ENCODE peak calls at places on chromosomes 4 and X, in four cellular contexts. K is A549, S is right atrium auricular region, R is AG10803. Q is an unnamed sample.

GRCh38 chrX:138885886-138886285 is 174.4 kb upstream of the FGF13 start:
- DNase-seq in K (no peak), S (no peak), R (peak; percentile 37), Q (no peak)

GRCh38 chr4:41022116-41022515 is 192.2 kb downstream of the APBB2 start:
- DNase-seq in K (no peak), S (no peak), R (peak; percentile 82), Q (no peak)

GRCh38 chr4:153205757-153206156 is 1.5 kb downstream of the TRIM2 start:
- DNase-seq in K (no peak), S (no peak), R (no peak), Q (no peak)

GRCh38 chr4:74402692-74403460 is 37.9 kb downstream of the EREG start:
- DNase-seq in K (no peak), S (no peak), R (no peak), Q (no peak)

GRCh38 chr4:17722361-17722710 is 59.1 kb downstream of the FAM184B start:
- DNase-seq in K (no peak), S (no peak), R (no peak), Q (no peak)

GRCh38 chr4:37936889-37937498 is 23.2 kb upstream of the PTTG2 start:
- DNase-seq in K (no peak), S (no peak), R (no peak), Q (no peak)

GRCh38 chrX:154715825-154716224 is 35.1 kb downstream of the GAB3 start:
- DNase-seq in K (no peak), S (no peak), R (no peak), Q (no peak)

GRCh38 chr4:7904108-7904516 is 35.5 kb downstream of the AFAP1 start:
- DNase-seq in K (no peak), S (no peak), R (peak; percentile 96), Q (no peak)

GRCh38 chr4:69546121-69546520 is 50.4 kb upstream of the UGT2B4 start:
- DNase-seq in K (no peak), S (no peak), R (no peak), Q (no peak)

GRCh38 chrX:148070504-148070877 is 89.4 kb downstream of the FMR1NB start:
- DNase-seq in K (no peak), S (no peak), R (no peak), Q (no peak)

GRCh38 chrX:13770013-13770412 is 35.5 kb downstream of the OFD1 start:
- DNase-seq in K (no peak), S (no peak), R (no peak), Q (no peak)

GRCh38 chr4:153522800-153523089 is 56.6 kb downstream of the TMEM131L start:
- DNase-seq in K (no peak), S (no peak), R (no peak), Q (no peak)

GRCh38 chrX:71995122-71995521 is 84.5 kb downstream of the NHSL2 start:
- DNase-seq in K (no peak), S (no peak), R (no peak), Q (no peak)

GRCh38 chr4:602559-602942 is 22.8 kb upstream of the PDE6B start:
- DNase-seq in K (peak; percentile 14), S (peak; percentile 55), R (no peak), Q (peak; percentile 85)

GRCh38 chrX:101265869-101266428 is 25.2 kb downstream of the TAF7L start:
- DNase-seq in K (no peak), S (no peak), R (peak; percentile 57), Q (no peak)

GRCh38 chr4:40238700-40239548 is 42.1 kb downstream of the RHOH start:
- DNase-seq in K (peak; percentile 56), S (no peak), R (no peak), Q (no peak)

GRCh38 chrX:136750364-136750763 is 30.4 kb downstream of the ARHGEF6 start:
- DNase-seq in K (no peak), S (no peak), R (no peak), Q (no peak)

GRCh38 chrX:73944582-73944947 is 359.4 kb upstream of the ZCCHC13 start:
- DNase-seq in K (no peak), S (no peak), R (no peak), Q (no peak)

GRCh38 chr4:140726776-140727500 is 29.2 kb downstream of the TBC1D9 start:
- DNase-seq in K (peak; percentile 47), S (no peak), R (no peak), Q (no peak)

GRCh38 chrX:110914281-110914680 is 118.7 kb upstream of the CHRDL1 start:
- DNase-seq in K (no peak), S (no peak), R (peak; percentile 15), Q (no peak)

GRCh38 chr4:181662383-181662782 is 580.8 kb upstream of the TENM3 start:
- DNase-seq in K (no peak), S (no peak), R (peak; percentile 73), Q (no peak)

GRCh38 chrX:66677430-66677829 is 38.6 kb upstream of the EDA2R start:
- DNase-seq in K (no peak), S (no peak), R (no peak), Q (no peak)

GRCh38 chr4:132642196-132642817 is 506.8 kb upstream of the PCDH10 start:
- DNase-seq in K (peak; percentile 34), S (no peak), R (no peak), Q (peak; percentile 21)

GRCh38 chrX:3191186-3191585 is 149.9 kb downstream of the ARSF start:
- DNase-seq in K (no peak), S (no peak), R (peak; percentile 93), Q (no peak)

GRCh38 chrX:9682861-9683260 is 82.8 kb downstream of the GPR143 start:
- DNase-seq in K (no peak), S (no peak), R (no peak), Q (no peak)

GRCh38 chr4:175504316-175504715 is 307.7 kb downstream of the GPM6A start:
- DNase-seq in K (no peak), S (no peak), R (peak; percentile 69), Q (no peak)

GRCh38 chr4:102430511-102430910 is 70.6 kb upstream of the NFKB1 start:
- DNase-seq in K (peak; percentile 27), S (no peak), R (peak; percentile 8), Q (no peak)

GRCh38 chr4:158314756-158315487 is 104.6 kb downstream of the TMEM144 start:
- DNase-seq in K (peak; percentile 70), S (no peak), R (peak; percentile 99), Q (no peak)

GRCh38 chr4:185665655-185666054 is 130.3 kb upstream of the PDLIM3 start:
- DNase-seq in K (no peak), S (no peak), R (no peak), Q (no peak)

GRCh38 chrX:113651306-113651705 is 810.7 kb upstream of the AMOT start:
- DNase-seq in K (no peak), S (no peak), R (no peak), Q (no peak)

GRCh38 chr4:189511581-189511980 is 429.1 kb upstream of the FRG1 start:
- DNase-seq in K (no peak), S (no peak), R (no peak), Q (no peak)

GRCh38 chrX:117543885-117544284 is 572.7 kb downstream of the KLHL13 start:
- DNase-seq in K (no peak), S (no peak), R (no peak), Q (no peak)

GRCh38 chr4:167906851-167907250 is 185.5 kb upstream of the ANXA10 start:
- DNase-seq in K (no peak), S (no peak), R (no peak), Q (no peak)

GRCh38 chrX:55118574-55118973 is 29.8 kb downstream of the PAGE2 start:
- DNase-seq in K (no peak), S (no peak), R (no peak), Q (no peak)

GRCh38 chr4:87856816-87857215 is 24.0 kb downstream of the MEPE start:
- DNase-seq in K (no peak), S (no peak), R (no peak), Q (no peak)

GRCh38 chrX:63656871-63657580 is 128.0 kb downstream of the ARHGEF9 start:
- DNase-seq in K (no peak), S (no peak), R (peak; percentile 71), Q (no peak)

GRCh38 chrX:150363561-150364346 is 637 bp downstream of the MAMLD1 start:
- DNase-seq in K (peak; percentile 61), S (no peak), R (peak; percentile 40), Q (no peak)

GRCh38 chrX:150362599-150363481 is at the start of gene MAMLD1:
- DNase-seq in K (peak; percentile 82), S (peak; percentile 83), R (peak; percentile 82), Q (no peak)

GRCh38 chrX:150361777-150362351 is 1.3 kb upstream of the MAMLD1 start:
- DNase-seq in K (peak; percentile 28), S (no peak), R (no peak), Q (no peak)

GRCh38 chrX:150360331-150360730 is 2.8 kb upstream of the MAMLD1 start:
- DNase-seq in K (no peak), S (peak; percentile 21), R (no peak), Q (no peak)

GRCh38 chrX:150361070-150361776 is 1.9 kb upstream of the MAMLD1 start:
- DNase-seq in K (peak; percentile 45), S (peak; percentile 52), R (no peak), Q (no peak)
- TF ChIP-seq CTCF in K (no peak), S (no peak), R (no peak), Q (no peak)

GRCh38 chr4:6574747-6575502 is at the start of gene MAN2B2:
- DNase-seq in K (peak; percentile 64), S (peak; percentile 87), R (peak; percentile 67), Q (peak; percentile 88)

GRCh38 chr4:6576512-6576911 is 1.5 kb downstream of the MAN2B2 start:
- DNase-seq in K (no peak), S (no peak), R (no peak), Q (no peak)

GRCh38 chr4:6573551-6573950 is 1.4 kb upstream of the MAN2B2 start:
- DNase-seq in K (no peak), S (no peak), R (no peak), Q (no peak)

GRCh38 chr4:6575503-6576240 is 683 bp downstream of the MAN2B2 start:
- DNase-seq in K (no peak), S (no peak), R (no peak), Q (no peak)

GRCh38 chr4:6573986-6574746 is 823 bp upstream of the MAN2B2 start:
- DNase-seq in K (no peak), S (no peak), R (no peak), Q (no peak)
- TF ChIP-seq CTCF in K (no peak), S (no peak), R (no peak), Q (no peak)

GRCh38 chrX:70769659-70770232 is 138.8 kb downstream of the TEX11 start:
- DNase-seq in K (peak; percentile 2), S (no peak), R (no peak), Q (no peak)
- TF ChIP-seq CTCF in K (peak; percentile 47), S (peak; percentile 16), R (peak; percentile 40), Q (peak; percentile 62)

GRCh38 chrX:15816886-15817285 is 26.6 kb downstream of the ZRSR2 start:
- DNase-seq in K (no peak), S (no peak), R (peak; percentile 9), Q (no peak)

GRCh38 chrX:15812212-15812938 is 22.1 kb downstream of the ZRSR2 start:
- DNase-seq in K (no peak), S (no peak), R (no peak), Q (no peak)

GRCh38 chrX:15814811-15815210 is 24.5 kb downstream of the ZRSR2 start:
- DNase-seq in K (no peak), S (no peak), R (no peak), Q (no peak)

GRCh38 chrX:15816453-15816838 is 26.2 kb downstream of the ZRSR2 start:
- DNase-seq in K (no peak), S (no peak), R (peak; percentile 29), Q (no peak)

GRCh38 chrX:15815779-15816452 is 25.6 kb downstream of the ZRSR2 start:
- DNase-seq in K (peak; percentile 44), S (no peak), R (peak; percentile 38), Q (no peak)
- TF ChIP-seq CTCF in K (no peak), S (no peak), R (peak; percentile 46), Q (peak; percentile 62)

GRCh38 chr4:67892905-67893304 is 9.1 kb upstream of the TMPRSS11D start:
- DNase-seq in K (no peak), S (no peak), R (no peak), Q (no peak)
- TF ChIP-seq CTCF in K (no peak), S (no peak), R (peak; percentile 36), Q (peak; percentile 22)